ENCODE peak calls at places on chromosomes 13 and 19, in five cellular contexts. R, K, B, O and A are unnamed samples.

GRCh38 chr19:5103812-5104410 is 135.0 kb downstream of the KDM4B start:
- DNase-seq in K (no peak), B (peak; percentile 88), R (no peak), O (no peak), A (no peak)

GRCh38 chr19:5170329-5170745 is 170.3 kb downstream of the PTPRS start:
- DNase-seq in O (no peak), K (no peak), B (no peak), R (no peak), A (no peak)

GRCh38 chr13:49655906-49656305 is 27.6 kb downstream of the ARL11 start:
- DNase-seq in R (no peak), K (no peak), O (no peak), B (no peak), A (no peak)

GRCh38 chr13:87859261-87859660 is 188.1 kb downstream of the SLITRK5 start:
- DNase-seq in K (no peak), B (no peak), O (no peak), R (no peak), A (no peak)

GRCh38 chr19:48600679-48601382 is 5.7 kb upstream of the SPACA4 start:
- DNase-seq in B (no peak), K (no peak), R (no peak), O (no peak), A (no peak)

GRCh38 chr13:110070511-110071120 is 236.3 kb downstream of the COL4A1 start:
- DNase-seq in K (no peak), O (no peak), R (peak; percentile 29), B (no peak), A (peak; percentile 37)

GRCh38 chr19:10612515-10613119 is 12.7 kb upstream of the SLC44A2 start:
- DNase-seq in O (peak; percentile 87), R (peak; percentile 79), K (no peak), B (peak; percentile 97), A (no peak)

GRCh38 chr13:80390338-80390737 is 49.4 kb upstream of the SPRY2 start:
- DNase-seq in B (no peak), O (no peak), K (no peak), R (no peak), A (no peak)

GRCh38 chr19:55426042-55426441 is 17.1 kb downstream of the SHISA7 start:
- DNase-seq in R (no peak), O (no peak), K (no peak), B (no peak), A (no peak)

GRCh38 chr19:46772170-46773017 is 16.0 kb downstream of the SLC1A5 start:
- DNase-seq in B (no peak), R (no peak), O (no peak), K (no peak), A (no peak)

GRCh38 chr19:46776927-46777911 is 11.2 kb downstream of the SLC1A5 start:
- DNase-seq in K (no peak), R (no peak), O (no peak), B (no peak), A (no peak)

GRCh38 chr19:46775642-46776258 is 12.6 kb downstream of the SLC1A5 start:
- DNase-seq in K (no peak), O (no peak), R (no peak), B (no peak), A (no peak)

DNA sequence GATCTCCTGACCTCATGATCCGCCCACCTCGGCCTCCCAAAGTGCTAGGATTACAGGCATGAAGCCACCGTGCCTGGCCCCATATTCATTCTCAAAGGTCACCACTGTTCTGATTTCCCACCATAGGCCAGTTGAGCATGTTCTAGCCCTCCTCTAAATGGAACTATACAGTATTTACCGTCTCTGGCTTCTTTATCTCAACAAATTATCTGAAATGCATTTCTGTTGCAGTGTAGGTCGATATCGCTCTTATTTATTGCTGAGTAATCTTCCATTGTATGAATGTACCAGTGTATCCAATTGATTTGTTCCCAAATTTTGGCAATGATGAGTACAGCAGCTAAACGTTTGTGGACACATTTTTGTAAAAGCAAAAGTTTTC is 15.4 kb downstream of the SLC1A5 start:
- DNase-seq in B (no peak), K (no peak), R (no peak), O (no peak), A (no peak)
- TF ChIP-seq CTCF in B (no peak), K (no peak), R (no peak), O (no peak), A (no peak)

GRCh38 chr19:40519352-40520322 is 52.8 kb downstream of the SPTBN4 start:
- DNase-seq in O (no peak), K (no peak), B (no peak), R (no peak), A (no peak)
- TF ChIP-seq CTCF in O (no peak), K (peak; percentile 15), B (no peak), R (no peak), A (no peak)

GRCh38 chr19:30739394-30739793 is 367.2 kb downstream of the ZNF536 start:
- DNase-seq in B (no peak), O (no peak), K (no peak), R (peak; percentile 13), A (no peak)

GRCh38 chr19:30738047-30738446 is 365.9 kb downstream of the ZNF536 start:
- DNase-seq in B (no peak), O (no peak), K (no peak), R (no peak), A (no peak)

GRCh38 chr19:30731596-30731995 is 359.4 kb downstream of the ZNF536 start:
- DNase-seq in B (no peak), K (no peak), O (no peak), R (no peak), A (no peak)

GRCh38 chr19:30733826-30734550 is 361.8 kb downstream of the ZNF536 start:
- DNase-seq in O (no peak), R (no peak), K (no peak), B (no peak), A (no peak)
- TF ChIP-seq CTCF in O (no peak), R (no peak), K (no peak), B (no peak), A (no peak)

DNA sequence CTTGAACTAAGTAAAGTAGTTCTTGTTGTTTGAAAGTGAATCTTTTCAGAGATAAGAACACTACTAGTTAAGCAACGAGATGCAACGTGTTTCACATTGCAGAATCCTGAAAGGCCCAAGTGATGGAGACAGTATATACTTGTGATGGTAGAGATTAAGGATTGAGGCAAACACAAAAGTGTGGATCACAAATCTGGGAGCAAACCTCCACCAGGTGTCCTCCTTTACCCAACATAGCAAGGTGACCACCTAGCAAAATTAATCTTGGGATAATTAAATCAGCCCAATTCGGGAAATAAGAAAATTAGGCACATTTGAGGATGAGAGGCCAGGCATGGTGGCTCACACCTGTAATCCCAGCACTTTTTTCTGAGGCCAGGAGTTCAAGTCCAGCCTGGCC is 563.9 kb downstream of the DACH1 start:
- DNase-seq in K (no peak), O (no peak), R (no peak), B (no peak), A (no peak)
- TF ChIP-seq CTCF in K (no peak), O (no peak), R (no peak), B (peak; percentile 22), A (peak; percentile 41)